ENCODE peak calls at places on chromosomes 16 and 17, in six cellular contexts. L, E, G, Z, I and X are unnamed samples.
A peak's percentile ranks its signal among the peaks of the same experiment; 100 is the strongest.

GRCh38 chr16:12569061-12569460 is 234.6 kb downstream of the CPPED1 start:
- DNase-seq in Z (no peak), G (no peak), E (no peak), L (no peak), I (no peak), X (no peak)

GRCh38 chr16:77323695-77324094 is 111.1 kb downstream of the ADAMTS18 start:
- DNase-seq in Z (no peak), G (no peak), I (no peak), E (no peak), L (no peak), X (no peak)

GRCh38 chr17:63529711-63530556 is 6.8 kb downstream of the KCNH6 start:
- DNase-seq in Z (no peak), I (no peak), L (no peak), E (no peak), G (no peak), X (no peak)

GRCh38 chr16:69089091-69089912 is 16.2 kb upstream of the HAS3 start:
- DNase-seq in I (peak; percentile 48), G (peak; percentile 38), E (no peak), Z (peak; percentile 15), L (no peak), X (no peak)

GRCh38 chr17:12034538-12034937 is 13.9 kb downstream of the MAP2K4 start:
- DNase-seq in L (no peak), G (no peak), E (no peak), I (no peak), Z (no peak), X (no peak)

GRCh38 chr17:6361733-6362132 is 73.2 kb downstream of the AIPL1 start:
- DNase-seq in E (no peak), G (no peak), Z (no peak), I (no peak), L (no peak), X (no peak)

GRCh38 chr17:19021622-19022083 is 17.1 kb upstream of the FAM83G start:
- DNase-seq in I (peak; percentile 73), L (no peak), G (no peak), E (no peak), Z (no peak), X (peak; percentile 33)

GRCh38 chr17:77935121-77935571 is 23.4 kb upstream of the TNRC6C start:
- DNase-seq in Z (no peak), L (no peak), E (no peak), I (no peak), G (no peak), X (no peak)

GRCh38 chr16:68417711-68418301 is 30.5 kb downstream of the SMPD3 start:
- DNase-seq in I (peak; percentile 74), E (peak; percentile 55), Z (peak; percentile 52), G (peak; percentile 63), L (no peak), X (peak; percentile 77)